ENCODE peak calls at places on chromosome 2, in ten cellular contexts. V is activated naive CD4-positive, alpha-beta T cell treated with anti-CD3 and anti-CD28 coated beads, Interleukin-2, amount 10 ng/mL, durations not matched to agents 7 days and 5 days; G is H9; Y is neuronal stem cell; R is activated CD8-positive, alpha-beta memory T cell treated with anti-CD3 and anti-CD28 coated beads, Interleukin-2, amount 10 ng/mL, durations not matched to agents 7 days and 5 days; Z is C1 segment of cervical spinal cord; S is glomerular endothelial cell; L is activated CD4-positive, alpha-beta T cell treated with anti-CD3 and anti-CD28 coated beads, Interleukin-2, amount 50 U/mL, for 24 hours; K is amniotic stem cell; B is hippocampal formation. O is an unnamed sample.

GRCh38 chr2:27072950-27073349 is 1.5 kb upstream of the OST4 start:
- DNase-seq in Y (no peak), B (no peak), R (no peak), G (no peak), Z (no peak), S (no peak), K (no peak), V (no peak), L (no peak), O (no peak)

GRCh38 chr2:174343638-174344455 is 9.1 kb downstream of the SP9 start:
- DNase-seq in L (no peak), Z (no peak), R (no peak), Y (peak; percentile 31), V (no peak), K (no peak), B (no peak), G (no peak), S (no peak), O (no peak)

GRCh38 chr2:109720379-109721116 is 73.6 kb upstream of the RGPD5 start:
- DNase-seq in B (no peak), K (no peak), Y (no peak), V (no peak), Z (no peak), S (no peak), L (no peak), R (no peak), G (no peak), O (no peak)

GRCh38 chr2:144358979-144359541 is 160.9 kb downstream of the ZEB2 start:
- DNase-seq in S (no peak), V (no peak), K (no peak), G (no peak), Z (no peak), Y (no peak), L (no peak), R (no peak), B (no peak), O (peak; percentile 56)

GRCh38 chr2:207133862-207134519 is 31.8 kb downstream of the KLF7 start:
- DNase-seq in V (no peak), B (no peak), Z (no peak), G (no peak), R (no peak), Y (no peak), S (peak; percentile 77), L (no peak), K (no peak), O (no peak)

GRCh38 chr2:227939271-227940027 is 68.0 kb downstream of the DAW1 start:
- DNase-seq in B (peak; percentile 45), Y (peak; percentile 67), R (no peak), V (peak; percentile 20), Z (peak; percentile 19), G (peak; percentile 64), S (peak; percentile 7), L (no peak), K (peak; percentile 3), O (peak; percentile 16)

GRCh38 chr2:23828986-23829385 is 97.9 kb downstream of the ATAD2B start:
- DNase-seq in S (no peak), Z (no peak), R (no peak), L (no peak), K (no peak), Y (no peak), V (no peak), G (no peak), B (no peak), O (no peak)

GRCh38 chr2:18788590-18788989 is 199.2 kb upstream of the NT5C1B start:
- DNase-seq in L (no peak), G (no peak), B (no peak), K (no peak), V (no peak), Y (no peak), Z (no peak), S (no peak), R (no peak), O (no peak)

GRCh38 chr2:59288771-59289170 is 1047.6 kb upstream of the FANCL start:
- DNase-seq in Y (no peak), V (no peak), L (no peak), Z (no peak), G (no peak), B (no peak), K (no peak), S (no peak), R (no peak), O (no peak)

GRCh38 chr2:234873103-234873827 is 78.6 kb upstream of the SH3BP4 start:
- DNase-seq in Z (no peak), L (no peak), R (no peak), G (no peak), V (no peak), S (no peak), K (no peak), Y (no peak), B (no peak), O (no peak)

GRCh38 chr2:238947243-238947760 is 99.4 kb downstream of the TWIST2 start:
- DNase-seq in S (no peak), L (no peak), R (peak; percentile 11), G (peak; percentile 12), B (no peak), Z (no peak), V (no peak), K (no peak), Y (no peak), O (no peak)

GRCh38 chr2:66570471-66570870 is 135.5 kb downstream of the MEIS1 start:
- DNase-seq in R (no peak), S (no peak), Z (no peak), V (no peak), Y (no peak), B (no peak), K (no peak), L (no peak), G (no peak), O (no peak)

GRCh38 chr2:35606394-35606793 is 749.2 kb upstream of the CRIM1 start:
- DNase-seq in Y (no peak), B (no peak), K (no peak), G (no peak), L (no peak), V (no peak), S (no peak), Z (no peak), R (no peak), O (no peak)